ENCODE peak calls at places on chromosomes 13 and 19, in five cellular contexts. Z, N, H, P and V are unnamed samples.

GRCh38 chr19:31349160-31349881 is at the start of gene TSHZ3:
- DNase-seq in H (peak; percentile 80), N (no peak), P (no peak), Z (no peak), V (peak; percentile 49)

GRCh38 chr19:48450863-48451262 is 4.5 kb upstream of the KCNJ14 start:
- DNase-seq in Z (no peak), H (no peak), N (no peak), P (no peak), V (no peak)

GRCh38 chr13:78298657-78299056 is 304.7 kb downstream of the POU4F1 start:
- DNase-seq in N (no peak), H (no peak), P (no peak), Z (no peak), V (no peak)

GRCh38 chr13:110017379-110017778 is 231.0 kb upstream of the IRS2 start:
- DNase-seq in Z (no peak), N (peak; percentile 74), P (no peak), H (no peak), V (no peak)

GRCh38 chr19:3145909-3146676 is 10.3 kb downstream of the GNA15 start:
- DNase-seq in N (no peak), H (no peak), Z (no peak), P (no peak), V (peak; percentile 18)

GRCh38 chr19:43700368-43701015 is 15.4 kb upstream of the IRGC start:
- DNase-seq in P (no peak), H (no peak), Z (no peak), N (no peak), V (no peak)

GRCh38 chr19:56508282-56508778 is 675 bp downstream of the ZNF471 start:
- DNase-seq in Z (no peak), N (no peak), P (no peak), H (no peak), V (no peak)

GRCh38 chr13:20461481-20461859 is 64.2 kb downstream of the CRYL1 start:
- DNase-seq in P (no peak), N (no peak), H (no peak), Z (no peak), V (no peak)

GRCh38 chr19:10074153-10074552 is 12.0 kb upstream of the SHFL start:
- DNase-seq in P (no peak), H (no peak), Z (peak; percentile 60), N (peak; percentile 40), V (peak; percentile 79)

GRCh38 chr13:97344250-97345175 is 89.5 kb upstream of the RAP2A start:
- DNase-seq in P (no peak), Z (peak; percentile 62), N (peak; percentile 49), H (no peak), V (peak; percentile 22)

GRCh38 chr19:37932985-37933953 is 26.3 kb downstream of the SIPA1L3 start:
- DNase-seq in Z (peak; percentile 38), N (no peak), P (no peak), H (no peak), V (no peak)

GRCh38 chr19:41863209-41863931 is 3.3 kb downstream of the RPS19 start:
- DNase-seq in H (no peak), N (no peak), P (no peak), Z (no peak), V (no peak)

GRCh38 chr19:40217921-40218890 is at the start of gene TTC9B:
- DNase-seq in H (peak; percentile 93), N (no peak), P (no peak), Z (no peak), V (peak; percentile 91)
- TF ChIP-seq RAD21 in H (peak; percentile 38), N (no peak), P (no peak), Z (no peak), V (no peak)

GRCh38 chr19:17246681-17247425 is 1.1 kb upstream of the NR2F6 start:
- DNase-seq in P (no peak), H (peak; percentile 79), N (no peak), Z (peak; percentile 80), V (no peak)
- TF ChIP-seq EZH2 in P (no peak), H (no peak), N (no peak), Z (no peak), V (no peak)

GRCh38 chr19:28468701-28469459 is 744.1 kb downstream of the UQCRFS1 start:
- DNase-seq in P (no peak), Z (no peak), H (no peak), N (no peak), V (peak; percentile 42)
- TF ChIP-seq RAD21 in P (no peak), Z (no peak), H (peak; percentile 61), N (no peak), V (no peak)

DNA sequence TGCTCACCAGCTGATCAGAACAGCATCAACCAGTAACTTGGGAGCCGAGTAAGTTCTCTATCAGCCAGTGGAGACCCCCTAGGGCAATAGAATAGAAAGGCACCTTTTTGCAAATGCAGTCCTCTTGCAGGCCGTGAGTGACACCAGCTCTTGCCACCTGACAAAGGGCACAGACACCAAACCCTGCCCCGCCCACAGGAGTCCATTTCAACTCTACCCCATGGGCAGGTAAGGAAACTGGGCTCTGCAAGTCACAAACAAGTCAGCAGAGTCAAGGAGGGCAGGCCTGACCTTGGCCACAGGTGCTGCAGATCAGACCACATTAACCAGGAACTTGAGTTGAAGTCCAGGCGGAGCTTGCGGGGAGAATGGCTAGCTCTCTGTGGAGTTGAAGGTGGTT is 77.4 kb upstream of the SPATA13 start:
- DNase-seq in H (no peak), Z (no peak), P (no peak), N (no peak), V (no peak)
- TF ChIP-seq EZH2 in H (no peak), Z (no peak), P (no peak), N (no peak), V (no peak)

GRCh38 chr13:49400755-49401659 is 42.9 kb downstream of the CAB39L start:
- DNase-seq in Z (no peak), N (no peak), P (no peak), H (no peak), V (peak; percentile 19)

GRCh38 chr13:49399801-49400472 is 43.9 kb downstream of the CAB39L start:
- DNase-seq in Z (no peak), N (no peak), P (no peak), H (no peak), V (no peak)

GRCh38 chr13:49395416-49396277 is 48.2 kb downstream of the CAB39L start:
- DNase-seq in Z (no peak), P (no peak), H (no peak), N (no peak), V (no peak)
- TF ChIP-seq RAD21 in Z (no peak), P (no peak), H (no peak), N (no peak), V (no peak)

GRCh38 chr19:6660930-6661329 is 9.0 kb downstream of the TNFSF14 start:
- DNase-seq in P (no peak), N (no peak), H (no peak), Z (no peak), V (no peak)
- TF ChIP-seq EZH2 in P (no peak), N (no peak), H (no peak), Z (no peak), V (no peak)

GRCh38 chr13:103883152-103883551 is 816.9 kb upstream of the SLC10A2 start:
- DNase-seq in H (peak; percentile 59), N (peak; percentile 90), P (no peak), Z (peak; percentile 81), V (no peak)
- TF ChIP-seq RAD21 in H (peak; percentile 99), N (peak; percentile 91), P (no peak), Z (peak; percentile 56), V (no peak)

GRCh38 chr19:8149261-8150094 is at the start of gene FBN3:
- DNase-seq in P (no peak), Z (no peak), H (peak; percentile 80), N (no peak), V (peak; percentile 52)

GRCh38 chr19:8146877-8147575 is 2.4 kb downstream of the FBN3 start:
- DNase-seq in P (no peak), Z (no peak), N (no peak), H (no peak), V (no peak)

GRCh38 chr19:8148088-8148409 is 1.3 kb downstream of the FBN3 start:
- DNase-seq in P (no peak), Z (no peak), N (no peak), H (no peak), V (no peak)

GRCh38 chr19:8147579-8147978 is 1.8 kb downstream of the FBN3 start:
- DNase-seq in Z (no peak), N (no peak), P (no peak), H (no peak), V (no peak)

DNA sequence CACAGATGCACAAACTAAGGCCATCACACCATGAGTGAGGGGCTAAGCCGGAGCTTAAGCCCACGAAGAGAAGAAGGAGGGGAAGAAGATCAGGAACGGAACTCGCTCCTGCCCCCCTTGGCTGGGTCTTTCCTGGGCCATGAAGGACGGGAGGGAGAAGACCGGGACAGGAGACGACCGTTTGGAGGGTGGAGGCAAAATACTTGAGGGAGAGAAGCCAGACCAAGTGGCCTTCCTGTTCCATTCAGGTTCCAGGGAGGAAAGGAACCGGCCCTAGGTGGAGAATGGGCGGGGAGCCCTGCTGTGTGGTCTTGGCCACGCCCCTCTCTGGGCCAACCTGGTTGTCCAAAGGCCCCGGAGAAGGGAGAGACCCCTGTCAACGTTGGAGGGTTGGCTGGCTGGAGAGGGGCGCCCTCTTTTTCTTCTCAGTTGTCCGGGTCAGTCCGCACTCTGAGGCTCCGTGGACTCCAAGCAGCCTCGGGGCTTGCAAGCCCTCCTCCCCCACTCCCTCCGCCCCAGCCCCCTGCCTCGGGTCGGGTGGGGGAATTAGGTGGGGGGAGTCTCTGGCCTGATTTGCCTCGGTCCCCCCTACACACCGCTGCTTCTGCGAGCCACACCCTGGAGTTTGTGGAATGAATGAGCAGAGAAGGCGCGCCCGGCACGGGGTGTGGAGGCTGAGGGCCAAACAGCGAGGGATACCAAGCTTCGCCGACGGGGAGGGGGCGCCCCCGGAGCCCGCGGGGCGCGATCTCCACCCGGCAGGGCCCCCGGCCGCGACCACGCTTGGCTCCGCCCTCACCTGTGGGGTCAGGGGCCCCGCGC is 771 bp downstream of the FBN3 start:
- DNase-seq in H (peak; percentile 87), N (peak; percentile 24), Z (no peak), P (no peak), V (peak; percentile 64)
- TF ChIP-seq EZH2 in H (no peak), N (no peak), Z (no peak), P (no peak), V (no peak)

GRCh38 chr13:46551410-46552301 is 1.3 kb upstream of the LRCH1 start:
- DNase-seq in Z (peak; percentile 61), N (peak; percentile 67), P (no peak), H (peak; percentile 85), V (peak; percentile 71)
- TF ChIP-seq RAD21 in Z (peak; percentile 75), N (peak; percentile 74), P (peak; percentile 90), H (peak; percentile 81), V (peak; percentile 59)

GRCh38 chr13:113050856-113051431 is 54.6 kb upstream of the F7 start:
- DNase-seq in Z (no peak), N (no peak), P (no peak), H (no peak), V (no peak)
- TF ChIP-seq EZH2 in Z (no peak), N (no peak), P (no peak), H (no peak), V (no peak)